ENCODE peak calls at places on chromosome 19, in five cellular contexts. X is IMR-90, V is K562, S is HepG2, R is SK-N-SH. W is an unnamed sample.

GRCh38 chr19:43649514-43649913 is 9.9 kb upstream of the CADM4 start:
- DNase-seq in X (no peak), V (no peak), S (no peak), R (no peak), W (no peak)

GRCh38 chr19:49820125-49820524 is 2.0 kb downstream of the MED25 start:
- DNase-seq in X (no peak), V (no peak), S (no peak), R (no peak), W (no peak)

GRCh38 chr19:14519860-14520407 is 1.7 kb upstream of the DNAJB1 start:
- DNase-seq in X (peak; percentile 88), V (no peak), S (peak; percentile 99), R (no peak), W (no peak)

GRCh38 chr19:49342291-49342721 is 7.1 kb downstream of the CD37 start:
- DNase-seq in X (no peak), V (no peak), S (no peak), R (no peak), W (no peak)

GRCh38 chr19:45475537-45476348 is 7.9 kb downstream of the FOSB start:
- DNase-seq in X (peak; percentile 32), V (no peak), S (no peak), R (no peak), W (no peak)

GRCh38 chr19:2166741-2167738 is 3.3 kb downstream of the DOT1L start:
- DNase-seq in X (peak; percentile 67), V (peak; percentile 4), S (peak; percentile 79), R (peak; percentile 89), W (no peak)

GRCh38 chr19:33175886-33176669 is 18.1 kb upstream of the LRP3 start:
- DNase-seq in X (peak; percentile 30), V (no peak), S (peak; percentile 61), R (peak; percentile 75), W (no peak)

GRCh38 chr19:1872807-1873523 is 9.6 kb upstream of the KLF16 start:
- DNase-seq in X (no peak), V (no peak), S (no peak), R (no peak), W (no peak)

GRCh38 chr19:38264486-38265212 is at the start of gene SPINT2:
- DNase-seq in X (no peak), V (no peak), S (no peak), R (peak; percentile 72), W (no peak)

GRCh38 chr19:1843116-1843515 is 5.2 kb downstream of the REXO1 start:
- DNase-seq in X (no peak), V (no peak), S (no peak), R (no peak), W (no peak)

GRCh38 chr19:58265100-58265499 is 13.7 kb upstream of the ZNF8 start:
- DNase-seq in X (no peak), V (no peak), S (no peak), R (no peak), W (no peak)

GRCh38 chr19:12720851-12721655 is 2.7 kb downstream of the TNPO2 start:
- DNase-seq in X (no peak), V (peak; percentile 56), S (no peak), R (peak; percentile 62), W (no peak)

GRCh38 chr19:50465986-50466771 is 10.1 kb upstream of the EMC10 start:
- DNase-seq in X (no peak), V (peak; percentile 78), S (peak; percentile 34), R (peak; percentile 81), W (no peak)

GRCh38 chr19:1361601-1362384 is 21.9 kb upstream of the NDUFS7 start:
- DNase-seq in X (peak; percentile 78), V (no peak), S (no peak), R (no peak), W (no peak)

GRCh38 chr19:11111117-11111770 is 22.0 kb downstream of the LDLR start:
- DNase-seq in X (no peak), V (peak; percentile 22), S (no peak), R (no peak), W (no peak)

GRCh38 chr19:40006273-40006691 is 9.4 kb downstream of the ZNF546 start:
- DNase-seq in X (peak; percentile 95), V (peak; percentile 56), S (no peak), R (no peak), W (no peak)

GRCh38 chr19:45478454-45479238 is 10.8 kb downstream of the FOSB start:
- DNase-seq in X (peak; percentile 96), V (peak; percentile 80), S (peak; percentile 91), R (peak; percentile 73), W (peak; percentile 88)

GRCh38 chr19:46373573-46374359 is 26.9 kb downstream of the PPP5C start:
- DNase-seq in X (peak; percentile 50), V (no peak), S (no peak), R (peak; percentile 80), W (no peak)

GRCh38 chr19:13692096-13692495 is 72.2 kb upstream of the MRI1 start:
- DNase-seq in X (peak; percentile 60), V (no peak), S (no peak), R (no peak), W (no peak)

GRCh38 chr19:46265217-46265828 is 31.5 kb upstream of the HIF3A start:
- DNase-seq in X (peak; percentile 74), V (peak; percentile 73), S (peak; percentile 70), R (peak; percentile 78), W (peak; percentile 33)

GRCh38 chr19:13986348-13986904 is 19.7 kb downstream of the RFX1 start:
- DNase-seq in X (peak; percentile 72), V (no peak), S (no peak), R (peak; percentile 97), W (peak; percentile 93)

GRCh38 chr19:43707158-43707712 is 8.6 kb upstream of the IRGC start:
- DNase-seq in X (no peak), V (no peak), S (peak; percentile 62), R (no peak), W (no peak)

GRCh38 chr19:582497-583197 is 7.0 kb upstream of the HCN2 start:
- DNase-seq in X (peak; percentile 59), V (no peak), S (no peak), R (no peak), W (no peak)

GRCh38 chr19:51079486-51080110 is 3.1 kb downstream of the KLK14 start:
- DNase-seq in X (no peak), V (no peak), S (no peak), R (no peak), W (no peak)

GRCh38 chr19:35222373-35223005 is 6.0 kb downstream of the FAM187B start:
- DNase-seq in X (no peak), V (no peak), S (no peak), R (no peak), W (no peak)

GRCh38 chr19:33438987-33439781 is 65.7 kb downstream of the CEBPG start:
- DNase-seq in X (no peak), V (peak; percentile 29), S (no peak), R (no peak), W (no peak)

GRCh38 chr19:49515767-49516166 is 3.3 kb downstream of the FCGRT start:
- DNase-seq in X (no peak), V (no peak), S (no peak), R (no peak), W (no peak)

GRCh38 chr19:51690359-51691121 is 2.6 kb upstream of the SPACA6 start:
- DNase-seq in X (peak; percentile 68), V (peak; percentile 86), S (no peak), R (peak; percentile 84), W (no peak)

GRCh38 chr19:38429055-38429810 is 3.2 kb upstream of the RASGRP4 start:
- DNase-seq in X (no peak), V (no peak), S (no peak), R (no peak), W (no peak)

GRCh38 chr19:45568732-45569131 is 15.9 kb downstream of the OPA3 start:
- DNase-seq in X (peak; percentile 67), V (no peak), S (no peak), R (no peak), W (no peak)

GRCh38 chr19:10143700-10144099 is 24.0 kb upstream of the EIF3G start:
- DNase-seq in X (no peak), V (no peak), S (no peak), R (no peak), W (no peak)

GRCh38 chr19:55044286-55044685 is 6.2 kb upstream of the GP6 start:
- DNase-seq in X (no peak), V (no peak), S (no peak), R (no peak), W (no peak)

GRCh38 chr19:55042344-55042678 is 4.2 kb upstream of the GP6 start:
- DNase-seq in X (no peak), V (no peak), S (no peak), R (no peak), W (no peak)

GRCh38 chr19:55041244-55041626 is 3.2 kb upstream of the GP6 start:
- DNase-seq in X (no peak), V (no peak), S (no peak), R (no peak), W (no peak)

GRCh38 chr19:55041627-55042343 is 3.7 kb upstream of the GP6 start:
- DNase-seq in X (no peak), V (peak; percentile 59), S (no peak), R (no peak), W (no peak)

DNA sequence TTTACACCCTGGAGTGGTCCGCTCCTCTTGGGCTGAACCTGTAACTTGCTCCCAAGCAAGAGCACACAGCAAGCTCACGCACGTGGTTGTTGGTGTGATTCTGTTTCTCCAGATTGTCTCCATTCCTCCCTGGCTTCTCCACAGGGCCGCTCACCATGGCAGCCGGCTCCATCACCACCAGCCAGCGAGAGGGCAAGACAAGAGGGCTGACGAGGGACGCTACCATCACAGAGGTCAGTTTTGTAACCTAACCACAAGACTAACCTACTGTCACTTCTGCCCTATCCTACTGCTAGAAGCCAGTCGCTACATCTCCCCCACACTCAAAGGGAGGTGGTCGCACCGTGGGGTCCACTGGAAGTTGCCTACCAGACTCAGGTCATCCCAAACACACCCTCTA is 4.6 kb upstream of the GP6 start:
- DNase-seq in X (no peak), V (no peak), S (no peak), R (no peak), W (no peak)
- TF ChIP-seq MXI1 in X (no peak), V (no peak), S (no peak), R (no peak), W (no peak)

GRCh38 chr19:8143041-8143440 is 6.4 kb downstream of the FBN3 start:
- DNase-seq in X (no peak), V (no peak), S (no peak), R (peak; percentile 41), W (no peak)
- TF ChIP-seq MXI1 in X (no peak), V (no peak), S (no peak), R (no peak), W (no peak)

GRCh38 chr19:41646589-41647204 is 19.8 kb upstream of the CEACAM4 start:
- DNase-seq in X (no peak), V (peak; percentile 58), S (no peak), R (peak; percentile 39), W (no peak)
- TF ChIP-seq MXI1 in X (no peak), V (no peak), S (no peak), R (no peak), W (no peak)

GRCh38 chr19:5806905-5807304 is 2.0 kb downstream of the NRTN start:
- DNase-seq in X (no peak), V (no peak), S (no peak), R (no peak), W (no peak)

GRCh38 chr19:5803752-5804515 is 933 bp upstream of the NRTN start:
- DNase-seq in X (peak; percentile 77), V (peak; percentile 94), S (peak; percentile 83), R (peak; percentile 99), W (peak; percentile 39)

GRCh38 chr19:5806133-5806489 is 1.2 kb downstream of the NRTN start:
- DNase-seq in X (no peak), V (no peak), S (no peak), R (no peak), W (no peak)

GRCh38 chr19:5804516-5805464 is at the start of gene NRTN:
- DNase-seq in X (no peak), V (peak; percentile 85), S (no peak), R (peak; percentile 82), W (no peak)

GRCh38 chr19:5805465-5806132 is 732 bp downstream of the NRTN start:
- DNase-seq in X (peak; percentile 24), V (peak; percentile 86), S (peak; percentile 65), R (peak; percentile 91), W (no peak)
- TF ChIP-seq MXI1 in X (no peak), V (no peak), S (no peak), R (peak; percentile 62), W (no peak)

W was measured in GM12878.